ENCODE peak calls at places on chromosomes 13 and 19, in six cellular contexts. S is fibroblast of lung, Y is OCI-LY7, F is DND-41, Z is cardiac muscle cell, I is stomach. Q is an unnamed sample.

GRCh38 chr19:47239610-47240296 is 8.8 kb upstream of the BBC3 start:
- DNase-seq in S (peak), Y (no peak), F (no peak), Z (peak), I (peak), Q (no peak)

GRCh38 chr13:31236211-31236786 is 36.5 kb downstream of the B3GLCT start:
- DNase-seq in S (peak), Y (peak), F (peak), Z (peak), I (no peak), Q (no peak)

GRCh38 chr13:83881917-83882625 is at the start of gene SLITRK1:
- DNase-seq in S (peak), Y (no peak), F (peak), Z (peak), I (no peak), Q (peak)

GRCh38 chr13:106118050-106118449 is 417.4 kb downstream of the EFNB2 start:
- DNase-seq in S (peak), Y (no peak), F (no peak), Z (peak), I (no peak), Q (no peak)

GRCh38 chr13:104372128-104372527 is 1305.9 kb upstream of the SLC10A2 start:
- DNase-seq in S (no peak), Y (no peak), F (no peak), Z (peak), I (no peak), Q (no peak)

GRCh38 chr19:55062735-55063491 is at the start of gene RDH13:
- DNase-seq in S (peak), Y (peak), F (no peak), Z (peak), I (peak), Q (peak)

GRCh38 chr13:73556902-73557301 is 498.1 kb downstream of the KLF5 start:
- DNase-seq in S (peak), Y (no peak), F (no peak), Z (peak), I (no peak), Q (no peak)

GRCh38 chr13:42553098-42554046 is 20.6 kb upstream of the TNFSF11 start:
- DNase-seq in S (peak), Y (no peak), F (no peak), Z (peak), I (no peak), Q (no peak)

GRCh38 chr13:34349091-34349722 is 531.3 kb downstream of the RFC3 start:
- DNase-seq in S (peak), Y (no peak), F (no peak), Z (peak), I (no peak), Q (peak)

GRCh38 chr13:91045351-91046034 is 302.0 kb upstream of the MIR17HG start:
- DNase-seq in S (peak), Y (peak), F (no peak), Z (peak), I (no peak), Q (no peak)

GRCh38 chr19:21133633-21134032 is 8.2 kb upstream of the ZNF431 start:
- DNase-seq in S (no peak), Y (no peak), F (no peak), Z (no peak), I (no peak), Q (no peak)

GRCh38 chr19:14114439-14114838 is 3.1 kb downstream of the PRKACA start:
- DNase-seq in S (no peak), Y (no peak), F (no peak), Z (no peak), I (no peak), Q (no peak)
- H3K4me3 ChIP-seq in S (no peak), Y (no peak), F (no peak), Z (no peak), I (no peak), Q (no peak)

GRCh38 chr19:4722671-4723464 is 774 bp downstream of the DPP9 start:
- DNase-seq in S (peak), Y (peak), F (peak), Z (peak), I (peak), Q (no peak)

GRCh38 chr19:4720037-4720700 is 3.5 kb downstream of the DPP9 start:
- DNase-seq in S (no peak), Y (no peak), F (no peak), Z (no peak), I (no peak), Q (no peak)

GRCh38 chr19:4721196-4721595 is 2.4 kb downstream of the DPP9 start:
- DNase-seq in S (no peak), Y (no peak), F (no peak), Z (no peak), I (no peak), Q (no peak)

GRCh38 chr19:4724252-4724514 is 541 bp upstream of the DPP9 start:
- DNase-seq in S (no peak), Y (no peak), F (no peak), Z (no peak), I (no peak), Q (no peak)

GRCh38 chr19:4723465-4724251 is at the start of gene DPP9:
- DNase-seq in S (peak), Y (peak), F (peak), Z (peak), I (peak), Q (peak)
- TF ChIP-seq CTCF in S (peak), Y (no peak), F (no peak), Z (peak), I (no peak), Q (no peak)

GRCh38 chr19:43906774-43907173 is 28.3 kb downstream of the ZNF45 start:
- DNase-seq in S (no peak), Y (no peak), F (no peak), Z (no peak), I (no peak), Q (no peak)

GRCh38 chr19:43905897-43906296 is 29.2 kb downstream of the ZNF45 start:
- DNase-seq in S (no peak), Y (no peak), F (no peak), Z (no peak), I (no peak), Q (no peak)

GRCh38 chr19:43901395-43902390 is 33.4 kb downstream of the ZNF45 start:
- DNase-seq in S (peak), Y (no peak), F (no peak), Z (peak), I (peak), Q (peak)

DNA sequence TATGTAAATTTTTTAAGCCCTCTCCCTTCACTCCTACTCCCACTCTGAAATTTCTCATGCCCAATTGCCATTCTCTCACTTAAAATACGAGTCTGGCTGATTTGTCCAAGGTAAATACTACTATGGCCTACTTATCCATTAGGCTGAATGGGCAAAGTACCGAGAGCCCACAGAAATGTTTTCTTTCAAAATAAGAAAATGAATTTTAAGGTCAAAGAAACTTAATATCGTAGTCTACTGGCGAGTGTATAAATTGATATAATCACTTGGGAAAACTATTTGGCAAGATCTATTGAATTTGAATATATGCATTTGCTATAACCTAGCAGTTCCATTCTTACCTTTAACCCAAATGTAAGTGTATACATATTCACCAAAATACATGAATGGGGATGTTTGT is 32.7 kb downstream of the ZNF45 start:
- DNase-seq in S (no peak), Y (no peak), F (no peak), Z (no peak), I (no peak), Q (no peak)
- H3K4me3 ChIP-seq in S (peak), Y (no peak), F (no peak), Z (peak), I (peak), Q (no peak)

DNA sequence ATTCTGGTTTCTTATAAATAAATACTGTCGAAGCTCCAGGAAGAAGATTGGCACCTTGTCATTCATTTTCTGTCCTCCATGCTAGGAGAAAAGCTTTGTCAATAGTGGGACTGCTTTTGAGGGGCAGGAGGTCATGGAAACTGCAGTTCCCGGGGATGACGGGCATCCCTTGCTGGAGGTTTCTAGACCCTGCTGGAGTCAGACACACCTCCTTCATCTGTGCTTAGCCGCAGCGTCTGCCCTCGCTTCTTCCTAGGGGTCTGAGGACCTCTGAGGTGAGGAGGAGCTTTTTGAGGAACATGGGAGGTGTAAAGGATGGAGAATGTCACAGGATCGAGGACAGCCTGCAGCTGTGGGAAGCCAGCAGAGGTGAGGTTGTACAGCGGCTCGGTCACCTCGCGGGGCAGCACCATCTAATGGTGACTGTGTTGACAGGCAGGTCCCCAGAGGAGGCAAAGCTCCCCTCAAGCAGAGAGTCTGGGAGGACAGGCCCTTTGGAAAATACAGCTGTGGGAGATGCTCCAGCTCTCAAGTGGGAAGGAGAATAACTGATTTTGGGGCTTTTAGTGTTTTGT is 172.7 kb upstream of the RNF113B start:
- DNase-seq in S (no peak), Y (peak), F (no peak), Z (no peak), I (peak), Q (no peak)
- TF ChIP-seq CTCF in S (no peak), Y (peak), F (peak), Z (no peak), I (no peak), Q (no peak)

DNA sequence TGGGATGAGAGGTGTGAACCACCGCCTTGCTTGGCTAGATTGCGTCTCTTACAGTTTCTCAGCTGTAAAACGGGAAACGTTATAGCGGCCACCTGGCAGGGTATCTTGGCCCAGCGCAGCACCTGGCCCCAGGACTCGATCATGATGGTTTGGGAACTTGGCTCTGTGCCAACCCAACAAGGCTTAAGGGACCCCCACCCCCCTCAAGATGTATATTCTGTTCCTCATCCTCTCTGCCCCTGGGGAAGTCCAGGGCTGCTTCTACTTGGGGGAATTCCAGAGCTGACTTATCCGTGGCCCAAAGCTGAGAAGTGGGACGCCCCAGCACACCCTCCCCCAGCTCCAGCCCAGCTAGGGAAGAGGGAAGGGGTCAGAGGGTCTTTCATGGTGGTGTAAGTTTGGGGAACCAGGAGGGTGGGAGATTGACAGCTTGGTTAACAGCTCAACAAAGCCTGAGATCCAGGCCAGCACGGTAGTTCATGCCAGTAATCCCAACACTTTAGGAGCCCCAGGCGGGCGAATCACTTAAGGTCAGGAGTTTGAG is 695 bp downstream of the ICAM1 start:
- DNase-seq in S (no peak), Y (peak), F (no peak), Z (peak), I (no peak), Q (no peak)
- H3K4me3 ChIP-seq in S (no peak), Y (peak), F (peak), Z (no peak), I (peak), Q (peak)

DNA sequence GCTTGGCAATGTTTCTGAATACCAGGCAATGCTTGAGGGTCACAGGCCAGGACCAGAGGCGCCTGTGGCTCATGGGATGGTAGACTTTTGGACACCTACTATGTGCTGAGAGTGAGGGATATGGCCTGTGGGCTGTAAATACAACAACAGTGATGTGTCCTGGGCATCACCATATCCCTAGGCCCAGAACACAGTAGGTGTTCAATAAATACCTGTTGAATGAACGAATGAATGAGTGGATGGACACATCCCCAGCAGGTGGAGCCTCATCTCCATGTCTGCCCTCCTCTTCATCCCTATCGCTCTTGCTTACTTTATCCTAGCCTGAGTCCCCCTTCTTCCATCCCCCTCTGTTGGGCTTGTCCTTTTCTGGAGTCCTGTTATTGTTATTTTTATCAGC is 16.5 kb upstream of the NANOS2 start:
- DNase-seq in S (no peak), Y (no peak), F (no peak), Z (no peak), I (no peak), Q (no peak)
- TF ChIP-seq CTCF in S (no peak), Y (peak), F (peak), Z (no peak), I (no peak), Q (no peak)

GRCh38 chr19:35955881-35956634 is 19.9 kb downstream of the LRFN3 start:
- DNase-seq in S (no peak), Y (no peak), F (no peak), Z (no peak), I (no peak), Q (no peak)

GRCh38 chr19:35958660-35959039 is 22.5 kb downstream of the LRFN3 start:
- DNase-seq in S (no peak), Y (no peak), F (no peak), Z (no peak), I (no peak), Q (no peak)

GRCh38 chr19:35959968-35960320 is 23.8 kb downstream of the LRFN3 start:
- DNase-seq in S (no peak), Y (no peak), F (no peak), Z (no peak), I (no peak), Q (no peak)

GRCh38 chr19:35960432-35960972 is 24.3 kb downstream of the LRFN3 start:
- DNase-seq in S (no peak), Y (no peak), F (no peak), Z (no peak), I (no peak), Q (no peak)

GRCh38 chr19:35959040-35959967 is 23.1 kb downstream of the LRFN3 start:
- DNase-seq in S (no peak), Y (no peak), F (no peak), Z (no peak), I (peak), Q (no peak)
- H3K4me3 ChIP-seq in S (no peak), Y (no peak), F (no peak), Z (no peak), I (peak), Q (no peak)

GRCh38 chr19:20051841-20052768 is 12.8 kb upstream of the ZNF682 start:
- DNase-seq in S (peak), Y (no peak), F (peak), Z (peak), I (peak), Q (peak)
- TF ChIP-seq CTCF in S (peak), Y (no peak), F (no peak), Z (no peak), I (no peak), Q (no peak)

Q was measured in HFF-Myc.